ENCODE peak calls at places on chromosomes 7 and 10, in ten cellular contexts. K, G, E, Z, Y, H, S, Q, T and D are unnamed samples.

GRCh38 chr10:76444034-76444800 is 1012.8 kb downstream of the LRMDA start:
- DNase-seq in T (no peak), G (peak; percentile 27), Q (no peak), Z (no peak), E (no peak), K (peak; percentile 13), H (no peak), S (no peak), Y (no peak), D (no peak)

GRCh38 chr10:30813872-30814471 is 184.4 kb upstream of the LYZL2 start:
- DNase-seq in Q (no peak), T (no peak), G (no peak), S (no peak), E (no peak), H (peak; percentile 66), Z (no peak), Y (no peak), K (peak; percentile 85), D (no peak)

GRCh38 chr10:124743188-124744046 is 761 bp downstream of the FAM53B start:
- DNase-seq in H (no peak), K (no peak), S (peak; percentile 64), G (peak; percentile 46), Q (no peak), Z (peak; percentile 52), E (peak; percentile 92), T (no peak), Y (peak; percentile 90), D (peak; percentile 77)

GRCh38 chr7:80851896-80852476 is 66.9 kb downstream of the SEMA3C start:
- DNase-seq in E (no peak), H (no peak), Y (no peak), S (no peak), Z (no peak), K (peak; percentile 83), Q (no peak), G (no peak), T (no peak), D (no peak)

GRCh38 chr10:1050555-1050954 is 1.6 kb upstream of the IDI1 start:
- DNase-seq in T (no peak), G (no peak), Z (peak; percentile 41), H (no peak), Y (no peak), S (no peak), Q (no peak), K (no peak), E (no peak), D (no peak)

GRCh38 chr7:27921081-27921836 is 181.3 kb downstream of the TAX1BP1 start:
- DNase-seq in Z (no peak), Y (no peak), E (no peak), S (peak; percentile 35), H (peak; percentile 51), Q (peak; percentile 15), K (peak; percentile 92), T (peak; percentile 20), G (no peak), D (no peak)

GRCh38 chr7:86930554-86931307 is 128.7 kb downstream of the ELAPOR2 start:
- DNase-seq in H (no peak), Z (no peak), Y (no peak), G (no peak), K (no peak), E (no peak), Q (no peak), T (no peak), S (no peak), D (no peak)

GRCh38 chr10:74924251-74924954 is 98.0 kb downstream of the KAT6B start:
- DNase-seq in Z (no peak), E (no peak), K (peak; percentile 97), Q (no peak), H (peak; percentile 42), G (no peak), S (no peak), Y (no peak), T (no peak), D (no peak)

DNA sequence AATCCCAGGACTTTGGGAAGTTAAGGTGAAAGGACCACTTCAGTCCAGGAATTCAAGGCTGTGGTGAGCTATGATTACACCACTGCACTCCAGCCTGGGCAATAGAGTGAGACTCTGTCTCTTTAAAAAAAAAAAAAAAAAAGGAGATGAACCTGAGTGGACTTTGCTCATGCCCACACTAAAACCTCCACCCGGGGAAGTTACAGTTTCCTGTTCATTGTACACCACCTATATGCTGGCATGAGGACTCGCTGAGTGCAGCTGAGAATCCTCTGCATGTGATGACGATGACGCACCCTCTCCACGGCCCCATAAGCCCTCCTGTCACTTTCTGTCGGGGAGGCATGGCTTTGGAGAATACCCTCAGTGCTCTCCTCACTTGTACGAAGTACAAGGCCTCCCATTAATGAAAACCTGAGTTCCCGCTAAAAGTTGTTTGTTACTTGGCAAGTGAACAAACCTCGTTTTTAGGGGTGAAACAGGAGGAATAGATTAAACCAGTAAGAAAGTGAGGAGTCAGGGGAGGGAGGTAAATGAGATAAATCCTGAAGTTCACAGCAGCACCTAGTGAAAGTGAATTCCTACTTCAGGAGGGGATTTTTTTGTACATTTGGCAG is 15.9 kb downstream of the TMEM176B start:
- DNase-seq in E (no peak), S (no peak), H (no peak), Y (no peak), T (no peak), K (no peak), G (peak; percentile 45), Z (peak; percentile 68), Q (no peak), D (no peak)
- TF ChIP-seq POLR2A in E (no peak), S (no peak), H (no peak), Y (no peak), T (no peak), K (no peak), G (no peak), Z (peak; percentile 56), Q (no peak), D (no peak)

GRCh38 chr10:7027237-7027912 is 383.5 kb downstream of the SFMBT2 start:
- DNase-seq in S (no peak), E (no peak), Z (no peak), K (no peak), Y (no peak), T (no peak), H (no peak), Q (no peak), G (no peak), D (no peak)

GRCh38 chr10:7029672-7030071 is 381.2 kb downstream of the SFMBT2 start:
- DNase-seq in G (no peak), Y (no peak), H (no peak), Q (no peak), K (no peak), T (no peak), S (no peak), E (no peak), Z (no peak), D (no peak)

GRCh38 chr10:7026818-7027217 is 384.0 kb downstream of the SFMBT2 start:
- DNase-seq in G (no peak), Y (peak; percentile 10), Q (no peak), Z (no peak), T (no peak), S (no peak), H (no peak), E (no peak), K (no peak), D (no peak)

GRCh38 chr10:7028809-7029166 is 382.0 kb downstream of the SFMBT2 start:
- DNase-seq in K (no peak), S (no peak), E (no peak), Q (no peak), T (no peak), Z (no peak), G (no peak), H (no peak), Y (no peak), D (no peak)

DNA sequence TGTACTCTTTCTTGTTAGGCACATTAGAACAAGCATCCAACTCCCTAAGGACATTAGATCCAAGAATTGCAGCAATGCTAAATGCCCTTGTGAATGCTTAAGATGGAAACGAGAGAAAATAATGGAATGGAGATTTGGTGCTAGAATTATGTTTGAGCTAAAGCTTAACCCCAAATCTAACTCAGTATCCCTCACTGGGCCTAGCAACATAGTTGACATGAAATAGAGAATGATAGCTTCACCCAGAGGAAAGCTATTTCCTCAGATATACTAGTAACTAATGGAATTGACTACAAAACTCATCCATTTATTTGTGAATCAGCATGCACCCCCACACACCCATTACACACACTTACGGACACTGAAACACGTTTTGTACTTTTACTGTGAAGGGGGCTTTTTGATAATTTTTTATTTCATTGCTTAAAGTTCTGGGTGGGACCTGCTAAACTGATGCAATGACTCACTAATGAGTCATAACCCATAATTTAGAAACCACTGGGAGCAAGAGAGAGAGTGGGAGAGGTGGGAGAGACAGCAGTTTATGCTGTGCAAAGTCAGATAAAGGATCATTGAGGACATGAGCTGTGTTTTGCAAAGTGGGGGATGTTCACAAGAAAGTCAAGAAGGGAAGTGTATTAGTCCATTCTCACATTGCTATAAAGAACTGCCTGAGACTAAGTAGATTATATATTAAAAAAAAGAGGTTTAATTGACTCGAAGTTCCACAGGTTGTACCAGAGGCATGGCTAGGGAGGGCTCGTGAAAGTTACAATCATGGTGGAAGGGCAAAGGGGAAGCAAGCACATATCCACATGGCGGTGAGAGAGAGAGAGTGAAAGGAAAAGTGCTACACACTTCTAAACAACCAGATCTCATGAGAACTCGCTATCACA is 382.7 kb downstream of the SFMBT2 start:
- DNase-seq in H (no peak), Q (no peak), S (peak; percentile 30), T (no peak), Y (no peak), K (peak; percentile 43), E (no peak), G (no peak), Z (no peak), D (no peak)
- TF ChIP-seq POLR2A in H (no peak), Q (no peak), S (peak; percentile 27), T (no peak), Y (no peak), K (no peak), E (no peak), G (no peak), Z (no peak), D (no peak)

DNA sequence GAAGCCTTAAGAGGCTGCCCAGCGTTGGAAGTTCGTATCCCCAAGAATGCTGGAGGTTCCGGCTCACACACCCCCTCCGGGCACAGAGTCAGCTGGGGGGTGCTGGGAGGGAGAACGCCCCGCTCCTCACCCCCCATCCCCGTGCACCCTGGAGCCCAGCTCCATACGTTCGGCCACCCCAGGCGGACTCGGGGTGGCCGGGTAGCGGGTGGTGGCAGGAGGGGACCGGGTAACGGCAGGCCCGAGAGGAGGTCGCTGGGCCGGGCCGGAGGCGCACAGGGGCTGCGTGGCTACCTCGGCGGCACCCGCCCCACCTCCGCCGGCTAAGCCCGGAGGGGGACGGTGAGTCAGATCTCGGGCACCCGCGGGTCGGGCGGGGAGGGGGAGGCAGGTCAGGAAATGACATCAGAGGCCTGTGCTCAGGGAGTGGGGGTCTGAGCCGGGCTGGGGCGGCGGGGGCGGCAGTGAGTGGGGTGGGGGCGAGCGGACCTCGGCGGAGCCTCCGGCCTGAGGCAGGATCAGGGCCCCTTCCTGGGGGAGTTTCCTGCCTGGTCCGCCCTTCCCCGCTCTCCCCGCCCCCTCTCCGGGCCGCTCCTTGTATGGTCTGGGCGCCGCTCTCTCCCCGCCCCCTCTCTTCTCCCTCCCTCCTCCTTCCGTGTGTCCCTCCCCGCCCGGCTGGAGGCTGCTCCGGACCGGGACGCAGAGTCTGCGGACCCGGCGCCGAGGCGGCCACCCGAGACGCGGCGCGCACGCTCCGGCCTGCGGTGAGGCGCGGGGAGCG is at the start of gene ZYX:
- DNase-seq in G (peak; percentile 93), Q (peak; percentile 96), Z (peak; percentile 98), S (peak; percentile 74), T (peak; percentile 97), E (peak; percentile 97), Y (peak; percentile 96), K (peak; percentile 95), H (peak; percentile 93), D (peak; percentile 96)
- TF ChIP-seq POLR2A in G (peak; percentile 58), Q (peak; percentile 87), Z (peak; percentile 90), S (peak; percentile 21), T (no peak), E (peak; percentile 52), Y (no peak), K (peak; percentile 92), H (peak; percentile 97), D (peak; percentile 58)

GRCh38 chr7:30028749-30029635 is 780 bp downstream of the PLEKHA8 start:
- DNase-seq in Q (no peak), Z (peak; percentile 61), G (no peak), K (peak; percentile 19), H (peak; percentile 54), Y (no peak), S (peak; percentile 61), T (no peak), E (no peak), D (peak; percentile 85)

GRCh38 chr7:30027065-30027456 is 559 bp upstream of the FKBP14 start:
- DNase-seq in Q (no peak), G (no peak), Y (no peak), H (peak; percentile 45), K (peak; percentile 57), T (no peak), S (peak; percentile 70), Z (no peak), E (no peak), D (no peak)

GRCh38 chr7:30026229-30027064 is at the start of gene FKBP14:
- DNase-seq in T (peak; percentile 53), K (peak; percentile 100), Z (peak; percentile 96), Q (peak; percentile 96), Y (peak; percentile 90), S (peak; percentile 99), G (peak; percentile 98), H (peak; percentile 97), E (peak; percentile 95), D (peak; percentile 99)

GRCh38 chr7:30029696-30030095 is 1.5 kb downstream of the PLEKHA8 start:
- DNase-seq in E (no peak), H (no peak), Z (no peak), K (no peak), G (no peak), S (peak; percentile 12), Y (no peak), Q (no peak), T (no peak), D (no peak)

GRCh38 chr7:30027915-30028748 is at the start of gene PLEKHA8:
- DNase-seq in G (peak; percentile 87), S (peak; percentile 89), Z (peak; percentile 91), Q (peak; percentile 82), H (peak; percentile 89), E (peak; percentile 97), K (peak; percentile 79), T (peak; percentile 59), Y (peak; percentile 99), D (peak; percentile 93)
- TF ChIP-seq POLR2A in G (no peak), S (peak; percentile 48), Z (peak; percentile 75), Q (peak; percentile 70), H (peak; percentile 58), E (no peak), K (no peak), T (peak; percentile 60), Y (peak; percentile 59), D (peak; percentile 18)